ENCODE peak calls at places on chromosomes 3 and 15, in four cellular contexts. One of them, this sample, is unnamed.
A peak's percentile ranks its signal among the peaks of the same experiment; 100 is the strongest.

GRCh38 chr3:169493512-169494141 is 169.9 kb downstream of the MECOM start:
- DNase-seq in keratinocyte: no peak
- DNase-seq in hepatocyte: no peak
- DNase-seq in breast epithelium: no peak
- DNase-seq in this sample: no peak

GRCh38 chr3:172550347-172550943 is 27.2 kb upstream of the TNFSF10 start:
- DNase-seq in keratinocyte: peak; percentile 90
- DNase-seq in hepatocyte: peak; percentile 55
- DNase-seq in breast epithelium: no peak
- DNase-seq in this sample: no peak

GRCh38 chr3:19994796-19995195 is 17.3 kb downstream of the PP2D1 start:
- DNase-seq in keratinocyte: no peak
- DNase-seq in hepatocyte: no peak
- DNase-seq in breast epithelium: no peak
- DNase-seq in this sample: no peak

GRCh38 chr15:34795267-34796081 is at the start of gene ACTC1:
- DNase-seq in keratinocyte: no peak
- DNase-seq in hepatocyte: peak; percentile 82
- DNase-seq in breast epithelium: no peak
- DNase-seq in this sample: no peak

GRCh38 chr3:114035146-114035545 is 21.2 kb downstream of the CCDC191 start:
- DNase-seq in keratinocyte: no peak
- DNase-seq in hepatocyte: no peak
- DNase-seq in breast epithelium: no peak
- DNase-seq in this sample: no peak

GRCh38 chr3:131231710-131232348 is 149.7 kb upstream of the NUDT16 start:
- DNase-seq in keratinocyte: no peak
- DNase-seq in hepatocyte: no peak
- DNase-seq in breast epithelium: no peak
- DNase-seq in this sample: no peak

GRCh38 chr3:63981980-63982379 is 41.3 kb downstream of the PSMD6 start:
- DNase-seq in keratinocyte: no peak
- DNase-seq in hepatocyte: no peak
- DNase-seq in breast epithelium: no peak
- DNase-seq in this sample: no peak

GRCh38 chr3:188177721-188178120 is 23.8 kb downstream of the LPP start:
- DNase-seq in keratinocyte: no peak
- DNase-seq in hepatocyte: no peak
- DNase-seq in breast epithelium: no peak
- DNase-seq in this sample: no peak

GRCh38 chr15:62099171-62099601 is 32.4 kb downstream of the C2CD4A start:
- DNase-seq in keratinocyte: no peak
- DNase-seq in hepatocyte: no peak
- DNase-seq in breast epithelium: no peak
- DNase-seq in this sample: no peak

DNA sequence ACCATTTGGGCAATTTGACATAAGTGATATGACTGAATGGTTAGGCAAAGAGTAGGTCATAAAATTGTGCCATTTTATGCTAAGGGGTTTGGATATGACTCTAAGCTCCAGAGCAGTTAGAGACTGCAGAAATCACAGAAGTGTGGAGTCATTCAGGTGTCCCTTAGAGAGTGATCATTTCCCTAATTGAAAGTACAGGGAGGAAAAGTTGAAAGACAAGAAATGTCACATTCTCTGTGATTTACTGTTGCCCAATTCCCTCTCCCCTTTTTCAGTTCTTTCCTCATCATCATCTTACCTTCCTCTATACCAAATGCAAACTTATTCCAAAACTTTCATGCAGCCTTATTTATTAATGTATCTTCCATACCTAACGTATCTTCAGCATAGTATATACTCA is 2.7 kb upstream of the GOLGB1 start:
- DNase-seq in keratinocyte: no peak
- DNase-seq in hepatocyte: no peak
- DNase-seq in breast epithelium: no peak
- DNase-seq in this sample: no peak
- H3K27ac ChIP-seq in keratinocyte: no peak overlapping the region
- H3K27ac ChIP-seq in hepatocyte: no peak overlapping the region
- H3K27ac ChIP-seq in breast epithelium: no peak overlapping the region
- H3K27ac ChIP-seq in this sample: no peak overlapping the region

DNA sequence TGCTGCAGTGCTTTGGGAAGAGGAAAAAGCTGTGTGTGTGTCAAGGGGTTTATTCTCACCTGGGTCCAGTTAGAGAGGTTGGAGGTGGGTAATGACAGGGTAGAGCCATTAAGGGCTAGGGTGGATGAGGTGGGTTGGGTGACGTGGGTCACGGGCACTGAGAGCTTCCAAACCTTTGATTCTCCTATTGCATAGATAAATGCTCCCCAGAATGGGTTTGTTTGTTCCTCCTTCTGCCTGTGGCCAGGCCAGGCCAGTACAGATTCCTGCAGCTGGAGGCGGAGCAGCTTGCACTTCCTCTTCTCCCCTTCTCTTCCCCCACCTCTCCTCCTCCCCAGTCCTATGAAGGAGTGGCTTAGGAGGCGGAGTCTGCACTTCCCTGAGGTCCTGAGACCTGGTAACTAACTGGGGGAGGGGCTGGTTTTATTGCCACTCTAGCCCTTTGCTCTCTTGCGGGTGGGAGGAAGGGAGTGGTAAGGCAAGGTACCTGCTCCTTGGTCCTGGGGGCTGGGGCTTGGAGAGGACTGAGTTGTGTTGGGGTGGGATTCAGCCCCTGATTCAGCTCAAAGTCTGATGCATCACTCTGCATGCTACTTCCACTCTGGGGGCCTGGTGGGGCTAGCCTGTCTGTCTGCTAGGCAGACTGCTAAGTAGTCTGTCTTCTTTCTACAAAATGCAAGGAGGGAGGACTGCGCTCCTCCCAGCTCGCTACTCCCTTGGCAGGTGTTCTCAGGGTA is 3.5 kb downstream of the SPINT1 start:
- DNase-seq in keratinocyte: no peak
- DNase-seq in hepatocyte: peak; percentile 93
- DNase-seq in breast epithelium: peak; percentile 77
- DNase-seq in this sample: peak; percentile 88
- TF ChIP-seq CTCF in keratinocyte: no peak
- TF ChIP-seq CTCF in hepatocyte: no peak
- TF ChIP-seq CTCF in breast epithelium: no peak
- TF ChIP-seq CTCF in this sample: no peak

GRCh38 chr3:185930393-185931107 is 7.3 kb downstream of the TRA2B start:
- DNase-seq in keratinocyte: no peak
- DNase-seq in hepatocyte: no peak
- DNase-seq in breast epithelium: no peak
- DNase-seq in this sample: no peak
- H3K4me3 ChIP-seq in keratinocyte: peak overlapping the region; percentile 99
- H3K4me3 ChIP-seq in hepatocyte: no peak overlapping the region
- H3K4me3 ChIP-seq in breast epithelium: peak overlapping the region; percentile 29
- H3K4me3 ChIP-seq in this sample: peak overlapping the region; percentile 2

GRCh38 chr3:139301654-139302053 is 42.2 kb upstream of the MRPS22 start:
- DNase-seq in keratinocyte: no peak
- DNase-seq in hepatocyte: no peak
- DNase-seq in breast epithelium: no peak
- DNase-seq in this sample: no peak
- H3K27ac ChIP-seq in keratinocyte: no peak overlapping the region
- H3K27ac ChIP-seq in hepatocyte: peak overlapping the region; percentile 15
- H3K27ac ChIP-seq in breast epithelium: no peak overlapping the region
- H3K27ac ChIP-seq in this sample: no peak overlapping the region

GRCh38 chr15:47708595-47708994 is 8.7 kb upstream of the SEMA6D start:
- DNase-seq in keratinocyte: no peak
- DNase-seq in hepatocyte: peak; percentile 42
- DNase-seq in breast epithelium: no peak
- DNase-seq in this sample: no peak

GRCh38 chr15:47715856-47716445 is 1.4 kb upstream of the SEMA6D start:
- DNase-seq in keratinocyte: no peak
- DNase-seq in hepatocyte: no peak
- DNase-seq in breast epithelium: no peak
- DNase-seq in this sample: no peak

GRCh38 chr15:47708116-47708515 is 9.2 kb upstream of the SEMA6D start:
- DNase-seq in keratinocyte: no peak
- DNase-seq in hepatocyte: peak; percentile 35
- DNase-seq in breast epithelium: no peak
- DNase-seq in this sample: no peak

GRCh38 chr15:47715402-47715801 is 1.9 kb upstream of the SEMA6D start:
- DNase-seq in keratinocyte: no peak
- DNase-seq in hepatocyte: no peak
- DNase-seq in breast epithelium: no peak
- DNase-seq in this sample: no peak

GRCh38 chr15:47711654-47712053 is 5.7 kb upstream of the SEMA6D start:
- DNase-seq in keratinocyte: no peak
- DNase-seq in hepatocyte: no peak
- DNase-seq in breast epithelium: no peak
- DNase-seq in this sample: no peak
- TF ChIP-seq CTCF in keratinocyte: no peak
- TF ChIP-seq CTCF in hepatocyte: peak; percentile 54
- TF ChIP-seq CTCF in breast epithelium: peak; percentile 21
- TF ChIP-seq CTCF in this sample: peak; percentile 46

This sample was measured in left lung.